ENCODE peak calls at places on chromosomes 12 and 14, in eight cellular contexts. N, Z, J, T, H, D, A and I are unnamed samples.

GRCh38 chr12:114476159-114476558 is 70.2 kb upstream of the TBX5 start:
- DNase-seq in N (no peak), Z (peak), J (no peak), T (peak), H (peak), D (peak), A (no peak), I (no peak)

GRCh38 chr14:35897616-35898111 is 71.5 kb downstream of the BRMS1L start:
- DNase-seq in N (no peak), Z (peak), J (no peak), T (no peak), H (no peak), D (no peak), A (no peak), I (no peak)

GRCh38 chr14:72463291-72463866 is 430.5 kb downstream of the DPF3 start:
- DNase-seq in N (no peak), Z (peak), J (no peak), T (peak), H (no peak), D (no peak), A (no peak), I (no peak)

GRCh38 chr14:101567252-101567651 is 6.0 kb downstream of the DIO3 start:
- DNase-seq in N (no peak), Z (no peak), J (no peak), T (no peak), H (no peak), D (no peak), A (no peak), I (no peak)

GRCh38 chr12:5201554-5202243 is 158.0 kb downstream of the KCNA5 start:
- DNase-seq in N (no peak), Z (peak), J (peak), T (no peak), H (no peak), D (no peak), A (no peak), I (no peak)

GRCh38 chr12:120361506-120362208 is 7.3 kb downstream of the MSI1 start:
- DNase-seq in N (no peak), Z (no peak), J (peak), T (peak), H (no peak), D (no peak), A (peak), I (no peak)

GRCh38 chr14:53338192-53338591 is 185.1 kb upstream of the DDHD1 start:
- DNase-seq in N (no peak), Z (peak), J (no peak), T (peak), H (no peak), D (no peak), A (no peak), I (no peak)

GRCh38 chr12:44874981-44875416 is 1.1 kb downstream of the NELL2 start:
- DNase-seq in N (peak), Z (no peak), J (no peak), T (no peak), H (peak), D (no peak), A (no peak), I (no peak)

GRCh38 chr12:129520736-129521135 is 383.1 kb downstream of the TMEM132D start:
- DNase-seq in N (no peak), Z (peak), J (no peak), T (no peak), H (no peak), D (no peak), A (no peak), I (no peak)

GRCh38 chr14:33848009-33848408 is 102.9 kb downstream of the EGLN3 start:
- DNase-seq in N (no peak), Z (no peak), J (no peak), T (no peak), H (no peak), D (no peak), A (no peak), I (no peak)

GRCh38 chr12:125503128-125503527 is 437.9 kb downstream of the AACS start:
- DNase-seq in N (no peak), Z (no peak), J (no peak), T (no peak), H (no peak), D (no peak), A (no peak), I (peak)

GRCh38 chr12:6960291-6961277 is 9.4 kb downstream of the PTPN6 start:
- DNase-seq in N (no peak), Z (no peak), J (no peak), T (peak), H (no peak), D (no peak), A (no peak), I (no peak)

GRCh38 chr14:31207287-31207745 is 277 bp downstream of the HECTD1 start:
- DNase-seq in N (peak), Z (no peak), J (no peak), T (no peak), H (no peak), D (no peak), A (no peak), I (peak)

GRCh38 chr12:79233341-79233761 is 368.8 kb downstream of the SYT1 start:
- DNase-seq in N (no peak), Z (no peak), J (no peak), T (no peak), H (no peak), D (no peak), A (no peak), I (no peak)

GRCh38 chr12:51011960-51012359 is 14.2 kb downstream of the SLC11A2 start:
- DNase-seq in N (no peak), Z (no peak), J (peak), T (no peak), H (no peak), D (no peak), A (no peak), I (no peak)

GRCh38 chr12:127485528-127485927 is 781.4 kb upstream of the TMEM132C start:
- DNase-seq in N (no peak), Z (peak), J (no peak), T (peak), H (no peak), D (peak), A (no peak), I (peak)

GRCh38 chr12:104702565-104703139 is 245.9 kb downstream of the CHST11 start:
- DNase-seq in N (no peak), Z (no peak), J (peak), T (peak), H (no peak), D (no peak), A (peak), I (no peak)

GRCh38 chr12:120697344-120697743 is 10.4 kb downstream of the MLEC start:
- DNase-seq in N (no peak), Z (no peak), J (no peak), T (no peak), H (no peak), D (no peak), A (no peak), I (no peak)

GRCh38 chr12:130775953-130776856 is 60.1 kb upstream of the RIMBP2 start:
- DNase-seq in N (no peak), Z (peak), J (peak), T (peak), H (no peak), D (peak), A (peak), I (peak)

GRCh38 chr12:6360578-6361490 is 14.5 kb downstream of the SCNN1A start:
- DNase-seq in N (no peak), Z (peak), J (no peak), T (no peak), H (no peak), D (no peak), A (no peak), I (no peak)